ENCODE peak calls at places on chromosomes 3 and 15, in six cellular contexts. Y, C, B, S, G and E are unnamed samples.

GRCh38 chr15:60583194-60583593 is 104.3 kb upstream of the ICE2 start:
- ATAC-seq in Y (peak), C (no peak), B (no peak), S (no peak), G (peak), E (no peak)

GRCh38 chr15:101615986-101616848 is 36.0 kb downstream of the TM2D3 start:
- ATAC-seq in Y (no peak), C (peak), B (peak), S (peak), G (peak), E (peak)

GRCh38 chr15:39350785-39351184 is 230.1 kb upstream of the THBS1 start:
- ATAC-seq in Y (no peak), C (peak), B (no peak), S (no peak), G (no peak), E (no peak)

GRCh38 chr3:34009480-34009844 is 211.0 kb downstream of the PDCD6IP start:
- ATAC-seq in Y (no peak), C (no peak), B (no peak), S (no peak), G (no peak), E (no peak)

GRCh38 chr3:45119824-45120614 is 26.2 kb downstream of the CDCP1 start:
- ATAC-seq in Y (no peak), C (peak), B (peak), S (no peak), G (no peak), E (no peak)

GRCh38 chr3:133676336-133677118 is 14.8 kb upstream of the TOPBP1 start:
- ATAC-seq in Y (no peak), C (peak), B (no peak), S (peak), G (no peak), E (no peak)

GRCh38 chr15:46591462-46591861 is 956.6 kb downstream of the SQOR start:
- ATAC-seq in Y (no peak), C (no peak), B (no peak), S (no peak), G (no peak), E (no peak)

GRCh38 chr3:24475945-24476344 is 18.7 kb downstream of the THRB start:
- ATAC-seq in Y (no peak), C (no peak), B (no peak), S (peak), G (no peak), E (no peak)

GRCh38 chr3:127483902-127484591 is 106.5 kb downstream of the TPRA1 start:
- ATAC-seq in Y (peak), C (no peak), B (no peak), S (no peak), G (no peak), E (no peak)

GRCh38 chr3:152127058-152127457 is 141.7 kb upstream of the MBNL1 start:
- ATAC-seq in Y (peak), C (no peak), B (no peak), S (no peak), G (no peak), E (no peak)

GRCh38 chr3:189911001-189911400 is 209.7 kb downstream of the P3H2 start:
- ATAC-seq in Y (no peak), C (no peak), B (no peak), S (no peak), G (no peak), E (no peak)

GRCh38 chr3:86785381-86785780 is 205.6 kb downstream of the VGLL3 start:
- ATAC-seq in Y (no peak), C (no peak), B (no peak), S (no peak), G (no peak), E (peak)

GRCh38 chr3:125220681-125221429 is 8.3 kb upstream of the SLC12A8 start:
- ATAC-seq in Y (peak), C (peak), B (no peak), S (no peak), G (no peak), E (no peak)

GRCh38 chr3:65974505-65974904 is 64.2 kb downstream of the MAGI1 start:
- ATAC-seq in Y (no peak), C (peak), B (no peak), S (peak), G (no peak), E (no peak)

GRCh38 chr15:73709241-73709640 is 25.1 kb downstream of the CD276 start:
- ATAC-seq in Y (no peak), C (no peak), B (no peak), S (no peak), G (no peak), E (no peak)

GRCh38 chr3:115836944-115837343 is 213.6 kb downstream of the GAP43 start:
- ATAC-seq in Y (peak), C (no peak), B (peak), S (no peak), G (no peak), E (no peak)

GRCh38 chr3:60609446-60609845 is 641.8 kb downstream of the FHIT start:
- ATAC-seq in Y (no peak), C (no peak), B (peak), S (no peak), G (no peak), E (no peak)

GRCh38 chr15:47812436-47813109 is 95.3 kb downstream of the SEMA6D start:
- ATAC-seq in Y (peak), C (no peak), B (no peak), S (no peak), G (peak), E (no peak)

GRCh38 chr15:71136159-71137137 is 21.2 kb downstream of the THSD4 start:
- ATAC-seq in Y (no peak), C (no peak), B (peak), S (no peak), G (no peak), E (no peak)

GRCh38 chr3:66948041-66948440 is 50.1 kb upstream of the KBTBD8 start:
- ATAC-seq in Y (no peak), C (no peak), B (no peak), S (no peak), G (no peak), E (no peak)

GRCh38 chr3:172404237-172404962 is 43.9 kb downstream of the GHSR start:
- ATAC-seq in Y (no peak), C (peak), B (no peak), S (no peak), G (no peak), E (no peak)

GRCh38 chr3:104598848-104599501 is 767.7 kb upstream of the ALCAM start:
- ATAC-seq in Y (no peak), C (no peak), B (no peak), S (no peak), G (no peak), E (no peak)

GRCh38 chr3:31226331-31226730 is 306.4 kb upstream of the STT3B start:
- ATAC-seq in Y (peak), C (no peak), B (no peak), S (no peak), G (no peak), E (no peak)

GRCh38 chr3:65142476-65142875 is 454.7 kb upstream of the ADAMTS9 start:
- ATAC-seq in Y (no peak), C (no peak), B (no peak), S (no peak), G (no peak), E (no peak)

GRCh38 chr3:46893146-46893748 is 15.7 kb downstream of the PTH1R start:
- ATAC-seq in Y (no peak), C (no peak), B (no peak), S (no peak), G (no peak), E (no peak)

GRCh38 chr3:156218353-156218744 is 98.0 kb downstream of the KCNAB1 start:
- ATAC-seq in Y (no peak), C (no peak), B (no peak), S (no peak), G (no peak), E (no peak)

GRCh38 chr15:23038741-23039150 is 623 bp downstream of the TUBGCP5 start:
- ATAC-seq in Y (peak), C (peak), B (peak), S (peak), G (no peak), E (no peak)

DNA sequence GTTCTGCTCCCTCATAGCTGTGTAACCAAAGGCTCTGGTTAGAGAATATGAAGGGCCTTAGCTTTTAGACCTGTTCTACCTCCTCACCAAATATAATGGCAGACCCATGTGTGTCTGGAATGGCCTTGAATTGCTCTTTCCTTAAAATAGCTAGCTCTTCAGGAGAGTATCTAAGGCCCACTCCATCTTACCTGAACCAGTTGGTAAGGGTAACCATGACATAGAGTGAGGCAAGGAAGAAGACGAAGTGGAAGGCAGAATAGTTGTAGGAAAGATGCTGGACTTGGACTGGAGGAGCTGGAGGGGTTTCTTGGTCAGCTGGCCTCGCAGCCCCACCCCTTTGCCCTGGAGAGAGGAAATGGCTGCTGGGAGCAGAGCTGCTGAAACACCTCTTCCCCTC is 3.1 kb downstream of the SERF2 start:
- ATAC-seq in Y (no peak), C (no peak), B (no peak), S (no peak), G (no peak), E (no peak)
- TF ChIP-seq POLR2AphosphoS5 in Y (no peak), C (peak), B (no peak), S (no peak), G (no peak), E (no peak)

GRCh38 chr3:9422712-9423424 is 25.5 kb downstream of the SETD5 start:
- ATAC-seq in Y (peak), C (peak), B (peak), S (peak), G (peak), E (peak)
- H3K4me3 ChIP-seq in Y (no peak), C (peak), B (no peak), S (no peak), G (no peak), E (no peak)

GRCh38 chr3:52453496-52454234 is at the start of gene TNNC1:
- ATAC-seq in Y (no peak), C (peak), B (no peak), S (no peak), G (peak), E (no peak)
- TF ChIP-seq POLR2A in Y (no peak), C (no peak), B (no peak), S (no peak), G (peak), E (no peak)

GRCh38 chr15:36950371-36950770 is 150.0 kb downstream of the MEIS2 start:
- ATAC-seq in Y (no peak), C (no peak), B (no peak), S (no peak), G (no peak), E (no peak)

GRCh38 chr15:36954486-36954885 is 145.9 kb downstream of the MEIS2 start:
- ATAC-seq in Y (no peak), C (no peak), B (no peak), S (no peak), G (no peak), E (no peak)

GRCh38 chr15:36953346-36953745 is 147.0 kb downstream of the MEIS2 start:
- ATAC-seq in Y (no peak), C (no peak), B (no peak), S (peak), G (no peak), E (no peak)

GRCh38 chr15:36948982-36949381 is 151.4 kb downstream of the MEIS2 start:
- ATAC-seq in Y (no peak), C (no peak), B (no peak), S (no peak), G (no peak), E (no peak)

DNA sequence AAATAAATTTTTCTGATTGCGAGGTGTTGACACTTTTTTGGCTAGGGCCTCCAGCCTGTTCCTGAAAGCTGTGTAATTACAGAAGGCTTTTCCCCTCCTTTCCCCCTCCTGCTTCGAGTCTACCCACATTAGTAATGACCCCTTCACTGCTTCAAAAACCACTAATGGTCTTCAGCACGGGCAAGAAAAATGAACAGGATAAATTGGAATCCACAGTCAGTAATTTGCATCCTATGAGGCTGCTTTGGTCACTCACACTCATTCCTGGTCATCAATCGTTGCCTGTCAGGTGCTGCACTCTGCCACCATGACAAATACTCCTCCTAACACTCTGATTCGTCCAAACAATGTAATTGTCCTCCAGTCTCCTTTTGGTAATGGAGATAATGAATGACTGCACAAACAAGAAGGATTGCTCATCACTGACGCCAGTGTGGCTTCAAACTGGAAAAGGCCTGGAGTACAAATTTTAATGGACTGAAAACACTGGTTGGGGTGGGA is 148.6 kb downstream of the MEIS2 start:
- ATAC-seq in Y (peak), C (no peak), B (no peak), S (peak), G (no peak), E (no peak)
- TF ChIP-seq POLR2AphosphoS5 in Y (no peak), C (no peak), B (no peak), S (no peak), G (no peak), E (peak)

DNA sequence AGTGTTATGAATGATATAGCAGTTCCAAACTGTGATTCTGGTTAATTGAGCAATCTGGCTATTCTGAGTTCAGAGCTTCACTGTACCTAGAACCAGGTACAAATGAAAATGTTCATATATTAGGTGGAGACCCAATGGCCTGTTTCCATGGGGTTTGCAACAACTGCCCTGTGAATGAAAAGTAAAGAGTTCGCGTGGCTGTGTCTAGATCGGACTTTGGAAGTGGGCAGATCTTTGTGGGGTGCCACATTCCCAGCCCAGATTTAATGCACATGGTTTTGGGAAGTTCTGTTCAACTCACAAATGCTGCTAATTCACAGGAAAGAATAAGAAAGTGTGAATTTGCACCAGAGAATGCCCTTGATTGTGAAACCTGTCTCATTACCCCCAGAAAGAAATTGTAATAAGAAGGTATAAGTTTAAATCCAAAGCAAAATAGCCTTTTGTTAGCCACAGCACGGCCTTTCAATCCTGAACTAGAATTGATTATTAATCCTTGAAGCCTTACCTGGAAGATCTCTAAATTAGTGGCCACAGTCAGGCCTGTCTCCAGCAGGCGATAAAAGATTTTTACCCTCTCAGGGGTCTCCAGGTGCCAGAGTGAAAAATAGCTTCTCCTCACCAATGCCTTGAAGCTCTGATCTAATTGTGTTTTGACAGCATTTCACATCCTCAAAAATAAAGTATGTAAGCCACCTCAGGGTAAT is 22.6 kb downstream of the WHAMM start:
- ATAC-seq in Y (no peak), C (no peak), B (peak), S (no peak), G (no peak), E (no peak)
- H3K4me3 ChIP-seq in Y (peak), C (no peak), B (no peak), S (no peak), G (no peak), E (no peak)

GRCh38 chr15:85494035-85494793 is 113.8 kb downstream of the AKAP13 start:
- ATAC-seq in Y (no peak), C (no peak), B (peak), S (no peak), G (peak), E (peak)
- TF ChIP-seq POLR2A in Y (no peak), C (no peak), B (no peak), S (no peak), G (no peak), E (no peak)